ENCODE peak calls at places on chromosomes 13 and 19, in eight cellular contexts. Y is body of pancreas, E is right lobe of liver, I is GM12878, C is H1, D is A549, S is testis, N is uterus. T is an unnamed sample.

GRCh38 chr13:107582171-107582570 is 633.2 kb downstream of the LIG4 start:
- DNase-seq in N (no peak), E (no peak), D (no peak), Y (no peak), I (no peak), C (no peak), S (no peak), T (no peak)

GRCh38 chr19:5624741-5625140 is 1.9 kb downstream of the SAFB start:
- DNase-seq in E (no peak), N (no peak), Y (no peak), S (no peak), C (no peak), D (no peak), I (no peak), T (no peak)

GRCh38 chr19:35642798-35643254 is 1.3 kb downstream of the ETV2 start:
- DNase-seq in Y (no peak), E (no peak), N (peak; percentile 43), D (no peak), S (no peak), C (no peak), I (no peak), T (no peak)

GRCh38 chr13:43089912-43090498 is 66.6 kb downstream of the DNAJC15 start:
- DNase-seq in E (no peak), C (no peak), D (no peak), Y (no peak), N (no peak), S (no peak), I (no peak), T (no peak)

GRCh38 chr13:103523853-103524252 is 457.6 kb upstream of the SLC10A2 start:
- DNase-seq in D (no peak), I (no peak), Y (no peak), N (no peak), C (no peak), S (no peak), E (no peak), T (no peak)

GRCh38 chr19:7533281-7533819 is 2.2 kb upstream of the PNPLA6 start:
- DNase-seq in Y (peak; percentile 60), E (peak; percentile 62), N (peak; percentile 67), C (peak; percentile 71), I (no peak), S (peak; percentile 69), D (no peak), T (no peak)

GRCh38 chr19:53549354-53549753 is 11.4 kb downstream of the ZNF331 start:
- DNase-seq in I (no peak), C (no peak), N (no peak), S (no peak), E (no peak), D (no peak), Y (peak; percentile 24), T (no peak)

GRCh38 chr19:53394522-53394973 is 401 bp upstream of the ZNF765 start:
- DNase-seq in D (no peak), I (peak; percentile 1), Y (peak; percentile 49), S (peak; percentile 56), E (peak; percentile 51), C (no peak), N (peak; percentile 58), T (no peak)

GRCh38 chr19:45442927-45443461 is 19.3 kb upstream of the ERCC1 start:
- DNase-seq in I (no peak), S (peak; percentile 60), N (peak; percentile 61), E (peak; percentile 49), D (no peak), C (peak; percentile 74), Y (peak; percentile 70), T (peak; percentile 94)

GRCh38 chr19:8361921-8362793 is 1.8 kb upstream of the ANGPTL4 start:
- DNase-seq in Y (peak; percentile 99), I (no peak), D (peak; percentile 76), E (peak; percentile 95), S (peak; percentile 86), N (peak; percentile 88), C (no peak), T (peak; percentile 73)

GRCh38 chr13:105063676-105064075 is 1471.8 kb downstream of the EFNB2 start:
- DNase-seq in Y (no peak), C (no peak), D (no peak), N (no peak), E (no peak), I (no peak), S (no peak), T (no peak)

GRCh38 chr13:26727633-26728032 is 33.0 kb downstream of the GPR12 start:
- DNase-seq in Y (no peak), C (no peak), D (no peak), N (no peak), E (no peak), I (no peak), S (no peak), T (no peak)

GRCh38 chr19:16153582-16154336 is 10.3 kb downstream of the HSH2D start:
- DNase-seq in Y (no peak), I (no peak), E (no peak), C (no peak), D (no peak), S (peak; percentile 62), N (no peak), T (peak; percentile 57)

GRCh38 chr19:34503546-34504272 is 22.2 kb downstream of the WTIP start:
- DNase-seq in D (no peak), N (peak; percentile 17), S (peak; percentile 24), E (no peak), I (no peak), Y (no peak), C (peak; percentile 28), T (no peak)

GRCh38 chr13:114144606-114145244 is 12.3 kb upstream of the RASA3 start:
- DNase-seq in N (no peak), S (no peak), D (no peak), E (no peak), Y (no peak), I (no peak), C (no peak), T (no peak)

GRCh38 chr13:95184317-95184716 is 116.9 kb downstream of the ABCC4 start:
- DNase-seq in D (no peak), I (no peak), Y (no peak), S (no peak), E (no peak), C (no peak), N (no peak), T (no peak)

GRCh38 chr13:95136638-95137037 is 164.6 kb downstream of the ABCC4 start:
- DNase-seq in N (no peak), C (no peak), D (no peak), Y (peak; percentile 28), E (no peak), S (no peak), I (no peak), T (no peak)

GRCh38 chr13:82356667-82357066 is 1525.6 kb downstream of the SLITRK1 start:
- DNase-seq in D (no peak), C (no peak), Y (no peak), E (no peak), N (no peak), I (no peak), S (no peak), T (no peak)

GRCh38 chr19:3034845-3035541 is 5.9 kb upstream of the TLE2 start:
- DNase-seq in Y (peak; percentile 51), N (peak; percentile 47), E (no peak), D (no peak), C (peak; percentile 53), S (no peak), I (peak; percentile 1), T (no peak)
- TF ChIP-seq POLR2A in Y (no peak), N (no peak), E (no peak), D (no peak), C (no peak), S (no peak), I (no peak), T (no peak)

GRCh38 chr19:18865973-18866799 is 29.8 kb downstream of the CERS1 start:
- DNase-seq in N (peak; percentile 44), Y (peak; percentile 41), C (peak; percentile 96), S (peak; percentile 80), D (peak; percentile 58), E (peak; percentile 59), I (no peak), T (peak; percentile 74)
- TF ChIP-seq POLR2A in N (no peak), Y (no peak), C (no peak), S (no peak), D (no peak), E (no peak), I (peak; percentile 38), T (no peak)

GRCh38 chr19:17719730-17720486 is 628 bp downstream of the MAP1S start:
- DNase-seq in E (peak; percentile 33), D (no peak), Y (peak; percentile 73), S (no peak), N (no peak), I (no peak), C (no peak), T (no peak)

GRCh38 chr19:17718467-17718987 is 753 bp upstream of the MAP1S start:
- DNase-seq in I (no peak), N (no peak), C (no peak), Y (no peak), S (no peak), D (no peak), E (no peak), T (no peak)

GRCh38 chr19:17720487-17720839 is 1.2 kb downstream of the MAP1S start:
- DNase-seq in I (no peak), Y (no peak), N (no peak), D (no peak), C (no peak), E (peak; percentile 32), S (no peak), T (no peak)

GRCh38 chr19:17721821-17722220 is 2.5 kb downstream of the MAP1S start:
- DNase-seq in S (no peak), D (no peak), N (peak; percentile 35), C (no peak), Y (peak; percentile 59), E (peak; percentile 64), I (no peak), T (no peak)

DNA sequence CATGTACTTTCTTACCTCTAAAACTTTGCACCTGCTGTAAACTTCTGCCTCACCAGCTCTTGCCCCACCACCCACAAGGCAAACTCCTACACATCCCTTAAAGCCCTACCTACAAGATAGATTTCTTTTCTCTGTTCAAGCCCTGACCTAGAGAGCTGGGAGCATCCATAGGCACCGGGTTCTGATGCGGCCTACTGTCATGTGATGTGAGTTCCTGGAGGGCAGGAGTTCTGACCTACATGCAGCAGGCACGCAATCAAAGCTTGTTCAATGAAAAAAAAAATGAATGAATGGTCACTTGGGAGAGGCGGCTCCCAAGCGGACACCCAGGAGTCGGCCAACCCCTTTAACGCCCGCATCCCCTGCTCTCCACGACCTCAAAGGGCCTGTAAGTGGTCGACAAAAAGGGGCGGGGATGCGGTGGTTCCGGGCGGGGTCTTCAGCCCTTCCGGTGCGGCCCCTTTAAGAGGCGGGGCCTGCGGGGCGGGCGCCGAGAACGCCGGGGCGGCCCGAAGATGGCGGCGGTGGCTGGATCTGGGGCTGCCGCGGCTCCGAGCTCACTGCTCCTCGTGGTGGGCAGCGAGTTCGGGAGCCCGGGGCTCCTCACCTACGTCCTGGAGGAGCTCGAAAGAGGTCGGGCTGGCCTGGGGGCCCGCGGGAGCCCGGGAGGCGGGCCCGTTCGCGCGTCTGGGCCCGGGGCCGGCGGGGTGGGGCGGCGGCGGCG is at the start of gene MAP1S:
- DNase-seq in Y (peak; percentile 31), D (peak; percentile 54), S (peak; percentile 78), C (peak; percentile 91), I (no peak), E (peak; percentile 70), N (peak; percentile 34), T (peak; percentile 59)
- TF ChIP-seq POLR2A in Y (peak; percentile 75), D (peak; percentile 68), S (no peak), C (no peak), I (peak; percentile 91), E (peak; percentile 59), N (peak; percentile 43), T (peak; percentile 33)

DNA sequence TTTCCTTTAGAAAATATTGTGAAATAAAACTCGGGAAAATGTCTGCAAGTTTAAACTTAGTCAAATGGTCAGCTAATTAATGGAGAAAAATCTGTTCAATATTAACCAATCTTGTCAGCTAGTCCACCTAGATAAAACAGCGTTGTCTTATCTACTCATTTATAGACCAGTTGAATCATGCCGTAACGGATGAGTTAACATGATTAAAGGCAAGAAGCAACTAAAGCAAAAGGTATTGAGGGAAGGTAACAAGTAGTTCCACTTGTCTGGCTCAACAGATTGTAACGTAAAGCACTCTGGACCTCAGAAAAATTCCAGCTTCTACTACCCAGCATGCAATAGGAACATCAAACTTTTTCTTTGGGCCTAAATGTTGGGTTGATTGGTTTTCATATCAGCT is 958.2 kb downstream of the DIAPH3 start:
- DNase-seq in C (no peak), Y (no peak), S (no peak), D (no peak), E (no peak), N (no peak), I (no peak), T (no peak)
- TF ChIP-seq POLR2A in C (no peak), Y (no peak), S (no peak), D (no peak), E (no peak), N (no peak), I (no peak), T (no peak)

T was measured in erythroblast.